ENCODE peak calls at places on chromosomes 13 and 19, in eight cellular contexts. One of them, this sample, is unnamed.

GRCh38 chr13:39379118-39379517 is 223.9 kb downstream of the LHFPL6 start:
- DNase-seq in GM20000: peak; percentile 37
- DNase-seq in A673: no peak
- DNase-seq in mammary epithelial cell: no peak
- DNase-seq in PC-3: no peak
- DNase-seq in AG04449: no peak
- DNase-seq in tibial artery: no peak
- DNase-seq in fibroblast of pulmonary artery: no peak
- DNase-seq in this sample: no peak

GRCh38 chr19:49758292-49758691 is 4.8 kb downstream of the TSKS start:
- DNase-seq in A673: no peak
- DNase-seq in AG04449: peak; percentile 46
- DNase-seq in PC-3: peak; percentile 42
- DNase-seq in fibroblast of pulmonary artery: peak; percentile 66
- DNase-seq in mammary epithelial cell: no peak
- DNase-seq in GM20000: no peak
- DNase-seq in tibial artery: no peak
- DNase-seq in this sample: peak; percentile 24

GRCh38 chr13:33126909-33127607 is 110.8 kb downstream of the KL start:
- DNase-seq in mammary epithelial cell: no peak
- DNase-seq in A673: no peak
- DNase-seq in GM20000: no peak
- DNase-seq in fibroblast of pulmonary artery: peak; percentile 22
- DNase-seq in PC-3: no peak
- DNase-seq in tibial artery: no peak
- DNase-seq in AG04449: no peak
- DNase-seq in this sample: no peak

GRCh38 chr13:31775686-31776085 is 36.4 kb downstream of the RXFP2 start:
- DNase-seq in AG04449: no peak
- DNase-seq in PC-3: no peak
- DNase-seq in tibial artery: peak; percentile 92
- DNase-seq in fibroblast of pulmonary artery: peak; percentile 69
- DNase-seq in A673: no peak
- DNase-seq in mammary epithelial cell: no peak
- DNase-seq in GM20000: no peak
- DNase-seq in this sample: no peak

GRCh38 chr13:20776751-20777150 is 3.0 kb upstream of the EEF1AKMT1 start:
- DNase-seq in GM20000: no peak
- DNase-seq in A673: no peak
- DNase-seq in PC-3: no peak
- DNase-seq in tibial artery: no peak
- DNase-seq in fibroblast of pulmonary artery: no peak
- DNase-seq in mammary epithelial cell: no peak
- DNase-seq in AG04449: no peak
- DNase-seq in this sample: no peak

GRCh38 chr13:64709079-64709478 is 2521.1 kb downstream of the PCDH9 start:
- DNase-seq in AG04449: no peak
- DNase-seq in A673: peak; percentile 10
- DNase-seq in PC-3: no peak
- DNase-seq in fibroblast of pulmonary artery: no peak
- DNase-seq in tibial artery: peak; percentile 31
- DNase-seq in GM20000: no peak
- DNase-seq in mammary epithelial cell: no peak
- DNase-seq in this sample: no peak

GRCh38 chr19:29714371-29714952 is 599 bp downstream of the C19orf12 start:
- DNase-seq in mammary epithelial cell: no peak
- DNase-seq in AG04449: no peak
- DNase-seq in PC-3: no peak
- DNase-seq in GM20000: no peak
- DNase-seq in tibial artery: no peak
- DNase-seq in A673: no peak
- DNase-seq in fibroblast of pulmonary artery: no peak
- DNase-seq in this sample: no peak

GRCh38 chr19:4300589-4300988 is 1.6 kb downstream of the TMIGD2 start:
- DNase-seq in PC-3: no peak
- DNase-seq in GM20000: no peak
- DNase-seq in mammary epithelial cell: no peak
- DNase-seq in AG04449: no peak
- DNase-seq in tibial artery: no peak
- DNase-seq in fibroblast of pulmonary artery: no peak
- DNase-seq in A673: no peak
- DNase-seq in this sample: no peak

GRCh38 chr13:36297600-36298338 is at the start of gene CCDC169:
- DNase-seq in AG04449: no peak
- DNase-seq in A673: peak; percentile 89
- DNase-seq in tibial artery: peak; percentile 84
- DNase-seq in mammary epithelial cell: peak; percentile 29
- DNase-seq in PC-3: peak; percentile 44
- DNase-seq in GM20000: peak; percentile 15
- DNase-seq in fibroblast of pulmonary artery: peak; percentile 58
- DNase-seq in this sample: peak; percentile 58

GRCh38 chr19:47644743-47645499 is 36.0 kb downstream of the BICRA start:
- DNase-seq in GM20000: no peak
- DNase-seq in fibroblast of pulmonary artery: peak; percentile 18
- DNase-seq in tibial artery: no peak
- DNase-seq in PC-3: no peak
- DNase-seq in A673: peak; percentile 17
- DNase-seq in mammary epithelial cell: no peak
- DNase-seq in AG04449: no peak
- DNase-seq in this sample: no peak

GRCh38 chr19:49497047-49497789 is 984 bp downstream of the RPS11 start:
- DNase-seq in tibial artery: no peak
- DNase-seq in A673: peak; percentile 87
- DNase-seq in mammary epithelial cell: peak; percentile 52
- DNase-seq in fibroblast of pulmonary artery: peak; percentile 63
- DNase-seq in PC-3: peak; percentile 65
- DNase-seq in AG04449: no peak
- DNase-seq in GM20000: peak; percentile 57
- DNase-seq in this sample: peak; percentile 79

GRCh38 chr19:313988-314815 is 23.0 kb upstream of the PLPP2 start:
- DNase-seq in AG04449: no peak
- DNase-seq in PC-3: no peak
- DNase-seq in mammary epithelial cell: no peak
- DNase-seq in fibroblast of pulmonary artery: no peak
- DNase-seq in GM20000: no peak
- DNase-seq in A673: no peak
- DNase-seq in tibial artery: peak; percentile 52
- DNase-seq in this sample: no peak

GRCh38 chr13:36998624-36999041 is 507 bp downstream of the ALG5 start:
- DNase-seq in AG04449: no peak
- DNase-seq in mammary epithelial cell: peak; percentile 5
- DNase-seq in PC-3: no peak
- DNase-seq in tibial artery: peak; percentile 69
- DNase-seq in GM20000: peak; percentile 7
- DNase-seq in fibroblast of pulmonary artery: no peak
- DNase-seq in A673: no peak
- DNase-seq in this sample: peak; percentile 3

GRCh38 chr13:83378901-83379300 is 503.4 kb downstream of the SLITRK1 start:
- DNase-seq in tibial artery: no peak
- DNase-seq in mammary epithelial cell: peak; percentile 5
- DNase-seq in GM20000: no peak
- DNase-seq in A673: peak; percentile 44
- DNase-seq in fibroblast of pulmonary artery: peak; percentile 31
- DNase-seq in PC-3: no peak
- DNase-seq in AG04449: no peak
- DNase-seq in this sample: peak; percentile 16

DNA sequence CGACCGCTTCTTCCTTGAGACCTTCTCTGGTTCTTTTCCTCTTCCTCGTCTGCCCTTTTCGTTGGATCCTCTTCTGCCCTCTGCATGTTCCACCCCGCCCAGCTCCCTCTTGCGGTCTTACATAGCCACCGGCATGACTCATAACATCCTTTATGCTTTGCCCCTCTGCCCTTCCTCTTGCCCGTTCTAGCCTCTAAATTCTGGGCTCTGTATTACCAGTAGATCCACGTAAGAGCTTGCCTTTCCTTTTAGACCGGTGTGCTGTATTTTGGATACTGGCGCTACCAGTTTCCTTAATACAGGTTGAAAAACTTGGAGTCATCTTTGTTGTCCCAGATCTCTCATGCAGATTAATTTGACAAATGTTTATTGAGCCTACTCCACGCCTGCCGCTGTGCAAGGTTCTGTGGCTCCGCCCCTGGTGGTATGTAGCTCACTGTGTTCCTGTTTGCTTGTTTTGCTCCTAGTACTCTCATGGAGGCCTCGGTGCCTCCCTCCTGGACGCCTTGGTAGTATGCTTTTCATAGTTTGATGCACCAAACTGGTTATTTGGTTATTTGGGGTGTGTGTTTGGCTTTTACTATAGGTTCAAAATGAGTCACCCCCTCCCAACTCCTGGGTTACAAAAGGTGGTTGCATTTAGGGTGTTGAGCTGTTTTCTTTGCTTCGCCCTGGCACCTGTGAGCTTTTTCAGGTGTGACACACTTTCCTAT is 1.7 kb downstream of the GTF3A start:
- DNase-seq in tibial artery: peak; percentile 76
- DNase-seq in AG04449: no peak
- DNase-seq in A673: peak; percentile 64
- DNase-seq in PC-3: peak; percentile 87
- DNase-seq in mammary epithelial cell: peak; percentile 88
- DNase-seq in GM20000: peak; percentile 58
- DNase-seq in fibroblast of pulmonary artery: peak; percentile 77
- DNase-seq in this sample: peak; percentile 93
- TF ChIP-seq CTCF in tibial artery: peak; percentile 21
- TF ChIP-seq CTCF in AG04449: peak; percentile 52
- TF ChIP-seq CTCF in A673: peak; percentile 49
- TF ChIP-seq CTCF in PC-3: peak; percentile 41
- TF ChIP-seq CTCF in mammary epithelial cell: peak; percentile 54
- TF ChIP-seq CTCF in GM20000: peak; percentile 31
- TF ChIP-seq CTCF in fibroblast of pulmonary artery: peak; percentile 58
- TF ChIP-seq CTCF in this sample: peak; percentile 59

GRCh38 chr13:28753946-28754345 is 35.2 kb upstream of the SLC46A3 start:
- DNase-seq in mammary epithelial cell: no peak
- DNase-seq in PC-3: no peak
- DNase-seq in A673: no peak
- DNase-seq in GM20000: no peak
- DNase-seq in AG04449: no peak
- DNase-seq in fibroblast of pulmonary artery: no peak
- DNase-seq in tibial artery: no peak
- DNase-seq in this sample: no peak

GRCh38 chr13:28753208-28753892 is 34.6 kb upstream of the SLC46A3 start:
- DNase-seq in PC-3: peak; percentile 92
- DNase-seq in mammary epithelial cell: peak; percentile 73
- DNase-seq in AG04449: peak; percentile 78
- DNase-seq in tibial artery: peak; percentile 82
- DNase-seq in A673: peak; percentile 90
- DNase-seq in fibroblast of pulmonary artery: peak; percentile 95
- DNase-seq in GM20000: no peak
- DNase-seq in this sample: peak; percentile 93

GRCh38 chr13:28755546-28755870 is 36.7 kb upstream of the SLC46A3 start:
- DNase-seq in GM20000: no peak
- DNase-seq in PC-3: no peak
- DNase-seq in A673: no peak
- DNase-seq in AG04449: no peak
- DNase-seq in tibial artery: no peak
- DNase-seq in fibroblast of pulmonary artery: no peak
- DNase-seq in mammary epithelial cell: no peak
- DNase-seq in this sample: no peak

GRCh38 chr13:28751210-28751935 is 32.6 kb upstream of the SLC46A3 start:
- DNase-seq in GM20000: no peak
- DNase-seq in fibroblast of pulmonary artery: peak; percentile 89
- DNase-seq in AG04449: no peak
- DNase-seq in A673: no peak
- DNase-seq in PC-3: no peak
- DNase-seq in tibial artery: no peak
- DNase-seq in mammary epithelial cell: no peak
- DNase-seq in this sample: no peak

DNA sequence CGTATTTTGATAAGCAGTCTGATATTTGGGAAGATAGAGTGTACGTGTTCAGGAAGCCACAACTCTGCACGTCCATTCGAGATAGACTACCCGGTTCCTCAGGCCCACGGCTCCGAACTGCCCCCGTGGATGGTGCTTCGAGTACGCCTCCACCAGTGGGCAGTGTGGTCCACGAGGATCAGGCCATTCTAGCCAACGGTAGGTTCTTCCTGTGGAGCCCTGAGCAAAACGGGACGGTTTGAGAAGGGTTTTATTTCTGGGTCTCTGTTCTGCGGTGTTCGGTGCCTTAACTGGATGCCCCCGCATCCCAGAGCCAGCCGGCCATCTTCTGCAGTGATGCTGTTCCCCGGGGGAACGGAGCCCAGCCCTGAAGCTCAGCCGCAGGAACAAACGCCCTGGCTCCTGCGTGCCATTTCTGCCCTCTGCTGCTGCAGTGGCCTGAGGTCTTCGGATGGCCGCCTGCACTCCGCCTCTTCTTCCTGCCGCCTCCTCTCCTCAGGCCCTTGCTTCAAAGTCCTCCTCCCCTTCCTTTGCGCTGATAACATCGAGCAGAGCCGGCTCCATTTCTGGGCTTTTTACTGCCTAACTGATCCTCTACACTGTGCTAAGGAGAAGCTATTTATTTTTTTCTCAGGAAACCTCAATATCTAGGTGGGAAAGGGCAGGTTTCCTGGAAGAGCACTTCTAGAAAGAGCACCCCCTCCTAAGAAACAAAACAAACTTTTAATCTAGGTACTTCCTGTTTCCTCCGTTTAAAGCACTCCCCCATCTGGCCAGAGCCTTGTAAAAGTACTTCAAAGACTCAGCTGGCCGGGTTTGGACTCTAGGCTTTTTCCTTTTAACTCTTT is 36.2 kb upstream of the SLC46A3 start:
- DNase-seq in GM20000: peak; percentile 25
- DNase-seq in tibial artery: no peak
- DNase-seq in PC-3: peak; percentile 44
- DNase-seq in mammary epithelial cell: no peak
- DNase-seq in A673: peak; percentile 41
- DNase-seq in AG04449: no peak
- DNase-seq in fibroblast of pulmonary artery: peak; percentile 68
- DNase-seq in this sample: no peak
- TF ChIP-seq CTCF in GM20000: no peak
- TF ChIP-seq CTCF in tibial artery: no peak
- TF ChIP-seq CTCF in PC-3: no peak
- TF ChIP-seq CTCF in mammary epithelial cell: no peak
- TF ChIP-seq CTCF in A673: no peak
- TF ChIP-seq CTCF in AG04449: no peak
- TF ChIP-seq CTCF in fibroblast of pulmonary artery: peak; percentile 30
- TF ChIP-seq CTCF in this sample: no peak

GRCh38 chr13:72782717-72783116 is 784 bp downstream of the PIBF1 start:
- DNase-seq in A673: peak; percentile 12
- DNase-seq in fibroblast of pulmonary artery: peak; percentile 31
- DNase-seq in GM20000: no peak
- DNase-seq in AG04449: no peak
- DNase-seq in tibial artery: no peak
- DNase-seq in mammary epithelial cell: peak; percentile 12
- DNase-seq in PC-3: no peak
- DNase-seq in this sample: peak; percentile 28

GRCh38 chr13:72781461-72782439 is at the start of the genes DIS3 and PIBF1:
- DNase-seq in PC-3: peak; percentile 95
- DNase-seq in fibroblast of pulmonary artery: peak; percentile 99
- DNase-seq in GM20000: peak; percentile 95
- DNase-seq in tibial artery: peak; percentile 98
- DNase-seq in A673: peak; percentile 99
- DNase-seq in AG04449: peak; percentile 84
- DNase-seq in mammary epithelial cell: peak; percentile 99
- DNase-seq in this sample: peak; percentile 99
- TF ChIP-seq CTCF in PC-3: no peak
- TF ChIP-seq CTCF in fibroblast of pulmonary artery: no peak
- TF ChIP-seq CTCF in GM20000: no peak
- TF ChIP-seq CTCF in tibial artery: no peak
- TF ChIP-seq CTCF in A673: no peak
- TF ChIP-seq CTCF in AG04449: peak; percentile 8
- TF ChIP-seq CTCF in mammary epithelial cell: peak; percentile 25
- TF ChIP-seq CTCF in this sample: peak; percentile 8

GRCh38 chr19:13831560-13832056 is 36.4 kb downstream of the ZSWIM4 start:
- DNase-seq in GM20000: no peak
- DNase-seq in mammary epithelial cell: peak; percentile 54
- DNase-seq in AG04449: no peak
- DNase-seq in PC-3: no peak
- DNase-seq in tibial artery: no peak
- DNase-seq in fibroblast of pulmonary artery: no peak
- DNase-seq in A673: no peak
- DNase-seq in this sample: peak; percentile 53
- TF ChIP-seq CTCF in GM20000: no peak
- TF ChIP-seq CTCF in mammary epithelial cell: no peak
- TF ChIP-seq CTCF in AG04449: no peak
- TF ChIP-seq CTCF in PC-3: no peak
- TF ChIP-seq CTCF in tibial artery: no peak
- TF ChIP-seq CTCF in fibroblast of pulmonary artery: no peak
- TF ChIP-seq CTCF in A673: no peak
- TF ChIP-seq CTCF in this sample: no peak